ENCODE peak calls at places on chromosomes 4 and X, in four cellular contexts. F, K, E and R are unnamed samples.
A peak's percentile ranks its signal among the peaks of the same experiment; 100 is the strongest.

GRCh38 chr4:76830612-76831474 is 67.1 kb downstream of the SOWAHB start:
- DNase-seq in E (no peak), K (peak; percentile 47), F (peak; percentile 50), R (no peak)

GRCh38 chr4:8012517-8012916 is 72.9 kb upstream of the AFAP1 start:
- DNase-seq in E (no peak), F (no peak), K (no peak), R (no peak)

GRCh38 chr4:25676221-25676620 is 20.6 kb downstream of the SLC34A2 start:
- DNase-seq in F (no peak), K (no peak), E (no peak), R (no peak)

GRCh38 chr4:3198906-3199305 is 50.1 kb upstream of the MSANTD1 start:
- DNase-seq in E (no peak), F (no peak), K (no peak), R (no peak)

GRCh38 chr4:185304944-185305690 is 90.6 kb downstream of the LRP2BP start:
- DNase-seq in F (peak; percentile 57), E (no peak), K (no peak), R (peak; percentile 68)

GRCh38 chr4:150931796-150932195 is 83.3 kb downstream of the LRBA start:
- DNase-seq in K (no peak), E (no peak), F (no peak), R (no peak)

GRCh38 chr4:149050840-149051239 is 608.6 kb upstream of the NR3C2 start:
- DNase-seq in K (no peak), F (no peak), E (no peak), R (no peak)

GRCh38 chr4:110636677-110637407 is 14.0 kb upstream of the PITX2 start:
- DNase-seq in F (peak; percentile 89), K (peak; percentile 57), E (no peak), R (no peak)

GRCh38 chr4:139329665-139330200 is 27.5 kb upstream of the NDUFC1 start:
- DNase-seq in E (no peak), F (no peak), K (no peak), R (no peak)

GRCh38 chr4:148901075-148901705 is 459.0 kb upstream of the NR3C2 start:
- DNase-seq in F (no peak), E (no peak), K (no peak), R (no peak)

GRCh38 chr4:13998850-13999249 is 371.3 kb upstream of the BOD1L1 start:
- DNase-seq in F (no peak), E (no peak), K (no peak), R (no peak)

GRCh38 chr4:184403384-184403781 is 71.0 kb downstream of the IRF2 start:
- DNase-seq in K (no peak), E (no peak), F (no peak), R (no peak)

GRCh38 chr4:99949034-99949998 is 759 bp downstream of the H2AZ1 start:
- DNase-seq in E (peak; percentile 77), K (peak; percentile 91), F (peak; percentile 82), R (peak; percentile 77)

GRCh38 chr4:47342796-47343195 is 120.7 kb downstream of the COMMD8 start:
- DNase-seq in K (no peak), E (no peak), F (no peak), R (no peak)

GRCh38 chr4:83207497-83208105 is 77.0 kb downstream of the COQ2 start:
- DNase-seq in K (peak; percentile 83), E (no peak), F (no peak), R (no peak)

GRCh38 chr4:113355550-113356371 is 306.3 kb downstream of the ANK2 start:
- DNase-seq in F (no peak), E (peak; percentile 5), K (peak; percentile 93), R (peak; percentile 98)

GRCh38 chr4:113540859-113541258 is 220.7 kb downstream of the CAMK2D start:
- DNase-seq in F (no peak), K (peak; percentile 26), E (no peak), R (no peak)

GRCh38 chrX:20224814-20225487 is 41.8 kb downstream of the RPS6KA3 start:
- DNase-seq in K (no peak), E (no peak), F (no peak), R (peak; percentile 35)

GRCh38 chr4:100087743-100088142 is 102.5 kb downstream of the DDIT4L start:
- DNase-seq in F (no peak), E (no peak), K (no peak), R (no peak)

GRCh38 chr4:150167054-150167453 is 88.8 kb downstream of the DCLK2 start:
- DNase-seq in K (no peak), E (no peak), F (no peak), R (no peak)

GRCh38 chr4:99669084-99669483 is 11.5 kb upstream of the C4orf54 start:
- DNase-seq in F (no peak), K (no peak), E (no peak), R (no peak)

DNA sequence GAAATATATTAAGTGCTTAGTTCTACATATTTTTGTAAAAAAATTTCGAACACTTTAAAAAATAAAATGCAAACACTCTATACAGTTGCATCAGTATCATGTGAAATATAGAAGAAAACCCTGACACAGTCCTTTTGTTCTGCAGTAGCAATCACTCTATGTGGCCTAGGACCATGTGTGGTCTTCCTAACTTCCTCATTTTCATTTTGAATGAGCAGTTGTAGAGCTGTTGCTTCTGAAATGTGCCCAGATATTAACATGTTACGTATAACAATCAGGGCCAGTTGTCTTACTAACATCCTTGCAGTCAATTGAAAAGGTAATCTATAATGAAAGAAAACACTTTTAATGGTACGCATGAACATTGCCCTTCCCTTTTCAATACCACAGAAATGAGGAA is 107.9 kb downstream of the ZNF827 start:
- DNase-seq in E (no peak), F (no peak), K (no peak), R (no peak)
- TF ChIP-seq EGR1 in E (no peak), F (no peak), K (no peak), R (no peak)

DNA sequence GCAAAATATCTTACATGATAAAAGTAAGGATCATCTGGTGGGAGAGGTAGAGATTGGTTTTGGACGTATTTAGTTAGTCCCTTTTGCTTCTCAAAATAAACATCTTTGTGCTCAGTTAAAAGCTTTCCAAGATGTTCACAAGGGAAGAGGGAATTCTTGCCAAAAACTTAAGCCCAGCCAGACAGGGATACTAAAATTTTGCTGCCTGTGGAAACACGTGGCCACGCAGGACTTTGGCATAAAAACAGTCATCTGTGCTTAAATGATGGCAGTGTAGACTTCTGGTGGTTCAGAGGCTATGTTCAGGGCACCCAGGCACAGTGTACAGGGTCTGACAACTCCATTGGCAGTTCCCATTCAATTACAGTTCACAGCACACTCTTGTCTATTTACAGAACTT is 93.2 kb upstream of the JADE1 start:
- DNase-seq in E (no peak), K (no peak), F (no peak), R (no peak)
- TF ChIP-seq POLR2AphosphoS5 in E (no peak), K (no peak), F (no peak), R (no peak)

GRCh38 chr4:147747787-147748454 is 16.0 kb downstream of the ARHGAP10 start:
- DNase-seq in E (no peak), K (no peak), F (no peak), R (no peak)

GRCh38 chr4:147753047-147753446 is 21.2 kb downstream of the ARHGAP10 start:
- DNase-seq in K (no peak), E (no peak), F (no peak), R (no peak)

GRCh38 chr4:147755567-147756295 is 23.8 kb downstream of the ARHGAP10 start:
- DNase-seq in K (no peak), E (no peak), F (no peak), R (no peak)

GRCh38 chr4:147754037-147754445 is 22.2 kb downstream of the ARHGAP10 start:
- DNase-seq in E (no peak), K (no peak), F (no peak), R (no peak)

DNA sequence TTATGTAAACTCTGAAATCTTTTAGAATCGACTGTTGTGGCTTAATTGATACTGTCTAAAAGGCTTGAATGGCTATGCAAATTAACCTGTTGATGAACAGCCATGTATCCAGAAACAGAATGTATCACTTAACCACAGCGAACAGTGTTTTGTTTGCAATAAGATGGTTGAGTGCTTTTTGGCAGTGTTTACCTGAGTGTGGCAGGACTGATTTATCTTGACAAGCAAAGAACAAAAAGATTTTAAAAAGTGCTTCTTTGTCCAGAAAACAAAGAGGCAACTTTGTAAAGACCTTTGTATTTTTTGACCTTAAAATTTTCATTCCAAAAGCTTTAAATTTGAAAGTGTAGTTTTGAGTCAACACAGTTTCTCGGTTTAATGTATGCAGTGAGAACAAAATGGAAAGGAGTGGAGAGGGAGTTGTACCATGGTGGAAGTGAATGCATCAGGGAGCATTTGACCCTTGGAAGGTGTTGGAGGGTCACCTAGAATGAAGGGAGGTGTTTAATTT is 18.0 kb downstream of the ARHGAP10 start:
- DNase-seq in K (no peak), F (no peak), E (no peak), R (peak; percentile 73)
- TF ChIP-seq EGR1 in K (no peak), F (no peak), E (no peak), R (no peak)

GRCh38 chrX:118975831-118976598 is 1.6 kb downstream of the LONRF3 start:
- DNase-seq in K (no peak), E (peak; percentile 67), F (no peak), R (no peak)
- TF ChIP-seq POLR2AphosphoS5 in K (no peak), E (peak; percentile 14), F (no peak), R (no peak)

GRCh38 chr4:169971456-169972015 is 54.7 kb downstream of the MFAP3L start:
- DNase-seq in K (no peak), F (no peak), E (no peak), R (no peak)
- TF ChIP-seq EGR1 in K (no peak), F (no peak), E (no peak), R (no peak)

GRCh38 chr4:122503214-122503613 is 46.7 kb upstream of the IL2 start:
- DNase-seq in E (no peak), K (no peak), F (no peak), R (no peak)

DNA sequence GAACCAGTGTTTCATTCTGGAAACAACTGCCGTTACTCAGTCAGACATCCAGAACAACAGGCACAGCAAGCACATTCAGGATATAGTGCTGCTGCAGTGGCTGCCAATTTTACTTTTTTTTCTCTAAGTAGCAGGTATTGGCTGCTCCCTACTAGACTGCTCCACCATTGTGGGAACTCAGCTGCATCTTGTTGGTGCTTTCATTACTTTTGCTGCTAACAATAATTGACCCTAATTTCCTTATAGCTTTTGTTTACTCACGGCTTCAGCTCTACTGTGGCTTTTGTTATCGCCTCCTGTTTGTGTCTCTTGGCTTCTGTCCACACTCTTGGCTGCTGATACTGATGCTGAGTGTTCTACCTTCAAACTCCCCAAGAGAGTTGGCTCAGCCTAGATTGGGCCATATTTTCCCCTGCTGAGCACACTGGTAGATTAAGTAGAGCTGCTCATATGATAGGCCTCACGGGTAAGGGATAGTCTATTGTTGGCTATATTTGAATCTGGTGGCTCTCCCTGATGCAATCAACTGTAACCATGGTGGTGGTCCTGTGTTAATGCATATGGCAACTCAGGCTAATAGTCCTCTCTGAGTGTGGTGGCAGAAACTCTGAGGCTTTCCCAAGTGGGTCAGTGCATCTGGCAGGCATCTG is 44.5 kb upstream of the IL2 start:
- DNase-seq in E (peak; percentile 30), K (no peak), F (no peak), R (no peak)
- TF ChIP-seq POLR2AphosphoS5 in E (no peak), K (no peak), F (no peak), R (no peak)